ENCODE peak calls at places on chromosomes 13 and 19, in four cellular contexts. O is EL; I is stimulated activated CD8-positive, alpha-beta memory T cell treated with anti-CD3 and anti-CD28 coated beads, Interleukin-7, amount 100 ng/mL, for 1 hour; A is A549. Y is an unnamed sample.

GRCh38 chr13:94217370-94217769 is 262.1 kb downstream of the DCT start:
- DNase-seq in O (peak), A (no peak), I (no peak), Y (no peak)

GRCh38 chr13:25267715-25268114 is 19.6 kb downstream of the MTMR6 start:
- DNase-seq in I (no peak), A (no peak), O (peak), Y (no peak)

GRCh38 chr13:108527849-108528248 is 101.6 kb upstream of the MYO16 start:
- DNase-seq in O (no peak), I (no peak), A (no peak), Y (no peak)

GRCh38 chr13:83221256-83221655 is 661.0 kb downstream of the SLITRK1 start:
- DNase-seq in A (no peak), I (no peak), O (peak), Y (no peak)

GRCh38 chr13:110965038-110965754 is 50.3 kb upstream of the ANKRD10 start:
- DNase-seq in I (no peak), A (peak), O (peak), Y (peak)

GRCh38 chr13:53110181-53110580 is 81.6 kb downstream of the OLFM4 start:
- DNase-seq in I (no peak), O (no peak), A (no peak), Y (no peak)

GRCh38 chr19:37877147-37877546 is 29.2 kb downstream of the WDR87 start:
- DNase-seq in O (no peak), A (no peak), I (no peak), Y (no peak)

GRCh38 chr19:18660051-18660910 is 23.2 kb upstream of the CRTC1 start:
- DNase-seq in A (peak), O (peak), I (no peak), Y (no peak)

GRCh38 chr13:79442706-79443105 is 36.7 kb upstream of the RBM26 start:
- DNase-seq in I (no peak), O (no peak), A (no peak), Y (no peak)

GRCh38 chr13:100547805-100548204 is 40.8 kb downstream of the GGACT start:
- DNase-seq in I (no peak), O (peak), A (no peak), Y (no peak)

GRCh38 chr19:49599378-49600298 is 8.7 kb downstream of the PRR12 start:
- DNase-seq in A (no peak), I (no peak), O (no peak), Y (no peak)

GRCh38 chr19:44111910-44112463 is 1.2 kb upstream of the ZNF225 start:
- DNase-seq in O (peak), A (no peak), I (no peak), Y (no peak)

GRCh38 chr13:40152145-40152544 is 496.7 kb downstream of the COG6 start:
- DNase-seq in O (peak), A (peak), I (no peak), Y (no peak)

GRCh38 chr13:84430441-84430840 is 548.2 kb upstream of the SLITRK1 start:
- DNase-seq in A (no peak), I (no peak), O (peak), Y (no peak)

Y was measured in activated CD4-positive, alpha-beta memory T cell treated with anti-CD3 and anti-CD28 coated beads for 36 hours.